ENCODE peak calls at places on chromosomes 12 and 14, in six cellular contexts. One of them, this sample, is unnamed. For H3K9me3, the result is how much of the 10 kb centered on the place peaks cover.

GRCh38 chr12:3125674-3126073 is 48.5 kb downstream of the TSPAN9 start:
- DNase-seq in IMR-90: no peak
- DNase-seq in GM12878: no peak
- DNase-seq in K562: no peak
- DNase-seq in SK-N-SH: no peak
- DNase-seq in HepG2: no peak
- DNase-seq in this sample: no peak

GRCh38 chr14:86057018-86057667 is 527.2 kb downstream of the FLRT2 start:
- DNase-seq in SK-N-SH: peak
- DNase-seq in K562: no peak
- DNase-seq in IMR-90: peak
- DNase-seq in GM12878: no peak
- DNase-seq in HepG2: peak
- DNase-seq in this sample: peak

GRCh38 chr14:54516709-54517108 is 7.0 kb downstream of the CGRRF1 start:
- DNase-seq in GM12878: no peak
- DNase-seq in IMR-90: no peak
- DNase-seq in HepG2: no peak
- DNase-seq in K562: no peak
- DNase-seq in SK-N-SH: no peak
- DNase-seq in this sample: no peak

GRCh38 chr14:49552630-49553029 is 33.5 kb downstream of the RPS29 start:
- DNase-seq in IMR-90: no peak
- DNase-seq in HepG2: no peak
- DNase-seq in GM12878: no peak
- DNase-seq in SK-N-SH: no peak
- DNase-seq in K562: no peak
- DNase-seq in this sample: no peak

GRCh38 chr14:59507063-59507751 is 22.9 kb downstream of the JKAMP start:
- DNase-seq in IMR-90: peak
- DNase-seq in GM12878: no peak
- DNase-seq in K562: peak
- DNase-seq in SK-N-SH: peak
- DNase-seq in HepG2: peak
- DNase-seq in this sample: peak

GRCh38 chr14:63840981-63841380 is 11.8 kb upstream of the SYNE2 start:
- DNase-seq in K562: no peak
- DNase-seq in HepG2: peak
- DNase-seq in GM12878: no peak
- DNase-seq in SK-N-SH: no peak
- DNase-seq in IMR-90: no peak
- DNase-seq in this sample: no peak

GRCh38 chr12:69354172-69354560 is 5.4 kb upstream of the YEATS4 start:
- DNase-seq in GM12878: no peak
- DNase-seq in HepG2: no peak
- DNase-seq in IMR-90: no peak
- DNase-seq in K562: no peak
- DNase-seq in SK-N-SH: no peak
- DNase-seq in this sample: no peak

GRCh38 chr12:108338915-108339657 is at the start of gene CMKLR1:
- DNase-seq in SK-N-SH: peak
- DNase-seq in GM12878: no peak
- DNase-seq in IMR-90: no peak
- DNase-seq in K562: peak
- DNase-seq in HepG2: no peak
- DNase-seq in this sample: no peak

GRCh38 chr12:77047341-77048202 is 17.8 kb downstream of the E2F7 start:
- DNase-seq in IMR-90: no peak
- DNase-seq in GM12878: no peak
- DNase-seq in SK-N-SH: no peak
- DNase-seq in K562: no peak
- DNase-seq in HepG2: no peak
- DNase-seq in this sample: no peak

GRCh38 chr12:124673881-124674617 is 106.6 kb upstream of the NCOR2 start:
- DNase-seq in HepG2: no peak
- DNase-seq in IMR-90: no peak
- DNase-seq in SK-N-SH: peak
- DNase-seq in GM12878: no peak
- DNase-seq in K562: no peak
- DNase-seq in this sample: no peak

GRCh38 chr14:69366069-69366468 is 32.0 kb downstream of the ERH start:
- DNase-seq in GM12878: no peak
- DNase-seq in IMR-90: no peak
- DNase-seq in K562: no peak
- DNase-seq in HepG2: no peak
- DNase-seq in SK-N-SH: no peak
- DNase-seq in this sample: no peak

GRCh38 chr12:77599782-77600491 is 230.8 kb upstream of the NAV3 start:
- DNase-seq in K562: no peak
- DNase-seq in IMR-90: no peak
- DNase-seq in SK-N-SH: no peak
- DNase-seq in GM12878: peak
- DNase-seq in HepG2: no peak
- DNase-seq in this sample: no peak

GRCh38 chr14:94119071-94119470 is 8.5 kb downstream of the IFI27 start:
- DNase-seq in K562: no peak
- DNase-seq in HepG2: no peak
- DNase-seq in IMR-90: no peak
- DNase-seq in GM12878: no peak
- DNase-seq in SK-N-SH: no peak
- DNase-seq in this sample: no peak

GRCh38 chr12:93380480-93381121 is 2.9 kb downstream of the NUDT4 start:
- DNase-seq in K562: no peak
- DNase-seq in GM12878: no peak
- DNase-seq in SK-N-SH: peak
- DNase-seq in HepG2: peak
- DNase-seq in IMR-90: peak
- DNase-seq in this sample: no peak

GRCh38 chr12:131755305-131756113 is 44.6 kb downstream of the SFSWAP start:
- DNase-seq in HepG2: peak
- DNase-seq in SK-N-SH: peak
- DNase-seq in IMR-90: peak
- DNase-seq in K562: peak
- DNase-seq in GM12878: no peak
- DNase-seq in this sample: peak

GRCh38 chr14:104735830-104736642 is 12.0 kb downstream of the ADSS1 start:
- DNase-seq in HepG2: peak
- DNase-seq in K562: no peak
- DNase-seq in SK-N-SH: peak
- DNase-seq in GM12878: no peak
- DNase-seq in IMR-90: peak
- DNase-seq in this sample: no peak

GRCh38 chr12:42953021-42953420 is 363.5 kb upstream of the PRICKLE1 start:
- DNase-seq in GM12878: no peak
- DNase-seq in SK-N-SH: no peak
- DNase-seq in IMR-90: no peak
- DNase-seq in K562: no peak
- DNase-seq in HepG2: no peak
- DNase-seq in this sample: no peak

GRCh38 chr14:99093532-99094517 is 178.2 kb downstream of the BCL11B start:
- DNase-seq in SK-N-SH: no peak
- DNase-seq in IMR-90: no peak
- DNase-seq in K562: no peak
- DNase-seq in HepG2: no peak
- DNase-seq in GM12878: no peak
- DNase-seq in this sample: no peak

GRCh38 chr12:122437656-122438121 is 15.2 kb upstream of the CLIP1 start:
- DNase-seq in K562: no peak
- DNase-seq in SK-N-SH: no peak
- DNase-seq in GM12878: no peak
- DNase-seq in HepG2: no peak
- DNase-seq in IMR-90: peak
- DNase-seq in this sample: no peak

GRCh38 chr12:24728366-24728765 is 220.5 kb downstream of the BCAT1 start:
- DNase-seq in HepG2: peak
- DNase-seq in IMR-90: peak
- DNase-seq in SK-N-SH: peak
- DNase-seq in GM12878: no peak
- DNase-seq in K562: peak
- DNase-seq in this sample: peak

GRCh38 chr12:89183985-89184435 is 168.3 kb downstream of the DUSP6 start:
- DNase-seq in GM12878: no peak
- DNase-seq in HepG2: no peak
- DNase-seq in SK-N-SH: no peak
- DNase-seq in K562: no peak
- DNase-seq in IMR-90: peak
- DNase-seq in this sample: no peak

GRCh38 chr12:6921996-6922935 is 5.5 kb upstream of the ATN1 start:
- DNase-seq in HepG2: no peak
- DNase-seq in IMR-90: no peak
- DNase-seq in GM12878: no peak
- DNase-seq in K562: no peak
- DNase-seq in SK-N-SH: no peak
- DNase-seq in this sample: no peak

GRCh38 chr12:133145981-133146380 is 15.6 kb downstream of the ZNF10 start:
- DNase-seq in HepG2: no peak
- DNase-seq in K562: no peak
- DNase-seq in IMR-90: no peak
- DNase-seq in SK-N-SH: no peak
- DNase-seq in GM12878: no peak
- DNase-seq in this sample: no peak
- H3K9me3 ChIP-seq in HepG2: half or more
- H3K9me3 ChIP-seq in K562: under half
- H3K9me3 ChIP-seq in IMR-90: under half
- H3K9me3 ChIP-seq in SK-N-SH: under half
- H3K9me3 ChIP-seq in GM12878: under half
- H3K9me3 ChIP-seq in this sample: half or more

DNA sequence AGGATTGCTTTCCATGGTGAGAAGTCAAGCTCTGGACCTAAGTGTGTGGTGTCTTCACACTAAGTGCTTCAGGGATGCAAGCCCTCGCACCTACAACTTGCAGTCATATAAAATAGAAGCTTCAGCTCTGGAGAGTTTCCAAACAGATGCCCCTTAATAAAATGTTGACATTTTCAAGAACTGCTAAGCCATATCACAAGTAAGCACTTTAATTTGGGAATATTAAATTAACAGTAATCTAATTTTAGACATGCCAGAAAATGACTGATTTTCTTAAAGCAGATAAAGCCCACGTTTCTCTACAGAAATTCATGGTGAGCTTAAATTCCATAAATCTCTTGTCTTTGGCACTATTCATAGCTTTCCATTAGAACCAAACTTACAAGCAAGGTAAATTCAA is 600.1 kb upstream of the FLRT2 start:
- DNase-seq in GM12878: no peak
- DNase-seq in K562: no peak
- DNase-seq in HepG2: no peak
- DNase-seq in IMR-90: no peak
- DNase-seq in SK-N-SH: no peak
- DNase-seq in this sample: no peak
- H3K27ac ChIP-seq in GM12878: no peak
- H3K27ac ChIP-seq in K562: no peak
- H3K27ac ChIP-seq in HepG2: no peak
- H3K27ac ChIP-seq in IMR-90: no peak
- H3K27ac ChIP-seq in SK-N-SH: no peak
- H3K27ac ChIP-seq in this sample: no peak

DNA sequence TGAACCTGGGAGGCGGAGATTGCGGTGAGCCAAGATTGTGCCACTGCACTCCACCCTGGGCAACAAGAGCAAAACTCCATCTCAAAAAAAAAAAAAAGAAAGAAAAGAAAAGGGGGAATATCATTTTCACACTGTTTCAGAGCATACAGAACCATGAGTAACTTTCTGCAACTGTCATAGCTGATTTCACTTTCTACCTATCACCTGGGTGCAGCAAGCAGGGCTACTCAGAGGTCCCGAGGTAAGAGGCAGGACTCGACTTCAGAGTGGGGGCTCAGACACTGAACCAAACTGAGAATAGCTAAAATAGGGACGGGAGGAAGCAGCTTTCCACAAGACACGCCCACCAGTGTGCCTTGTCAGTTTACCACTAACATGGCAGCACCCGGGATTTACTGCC is 29.8 kb downstream of the OR10P1 start:
- DNase-seq in HepG2: no peak
- DNase-seq in GM12878: no peak
- DNase-seq in SK-N-SH: no peak
- DNase-seq in IMR-90: no peak
- DNase-seq in K562: no peak
- DNase-seq in this sample: no peak
- TF ChIP-seq USF2 in HepG2: no peak
- TF ChIP-seq USF2 in GM12878: no peak
- TF ChIP-seq USF2 in SK-N-SH: no peak
- TF ChIP-seq USF2 in IMR-90: no peak
- TF ChIP-seq USF2 in K562: no peak
- TF ChIP-seq USF2 in this sample: no peak

DNA sequence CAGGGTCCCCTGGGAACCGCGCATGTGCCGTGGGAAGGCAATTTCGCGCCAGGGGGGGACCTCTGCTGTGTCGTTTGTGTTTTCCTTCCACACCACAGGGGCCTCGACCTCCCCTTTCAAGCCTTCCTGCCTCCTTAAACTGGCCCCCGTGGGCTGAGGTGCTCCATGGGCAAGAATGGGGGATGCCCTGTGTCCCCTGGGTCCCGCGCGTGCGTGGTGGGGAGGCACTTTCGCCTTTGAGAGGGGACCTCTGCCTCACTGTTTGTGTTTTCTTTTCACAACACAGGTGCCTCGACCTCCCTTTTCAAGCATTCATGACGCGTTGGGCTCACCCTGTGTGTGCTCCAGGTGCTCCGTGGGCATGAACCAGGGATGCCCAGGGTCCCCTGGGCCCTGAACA is 348.8 kb downstream of the ALG10 start:
- DNase-seq in HepG2: no peak
- DNase-seq in GM12878: no peak
- DNase-seq in IMR-90: no peak
- DNase-seq in K562: no peak
- DNase-seq in SK-N-SH: no peak
- DNase-seq in this sample: no peak
- H3K9me3 ChIP-seq in HepG2: under half
- H3K9me3 ChIP-seq in GM12878: under half
- H3K9me3 ChIP-seq in IMR-90: under half
- H3K9me3 ChIP-seq in K562: under half
- H3K9me3 ChIP-seq in SK-N-SH: under half
- H3K9me3 ChIP-seq in this sample: under half

DNA sequence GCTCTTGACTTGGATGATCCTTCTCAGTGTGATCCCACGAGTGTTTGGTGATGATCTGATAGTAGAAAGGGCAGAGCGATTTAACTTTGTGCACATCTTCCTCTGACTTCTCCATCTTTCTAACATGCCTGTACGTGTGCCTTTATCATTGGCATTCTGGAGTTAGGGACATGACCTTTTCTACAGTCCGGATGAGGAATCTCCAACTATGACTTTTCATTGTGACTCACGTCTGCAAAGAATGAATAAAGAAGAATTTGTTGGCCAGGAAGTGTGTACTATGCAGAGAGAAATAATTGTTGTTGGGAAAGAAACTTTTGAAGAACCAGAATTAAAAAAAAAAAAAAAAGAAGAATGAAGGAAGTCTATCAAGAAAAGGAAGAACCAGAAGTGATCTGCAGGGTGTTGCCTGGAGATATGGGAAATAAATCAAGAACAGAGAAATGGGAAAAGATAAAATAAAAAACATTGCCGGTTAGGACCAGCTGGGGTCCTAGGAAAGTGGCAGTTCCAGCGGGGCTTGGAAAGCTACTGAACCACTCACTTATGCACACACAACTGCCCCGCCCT is 25.3 kb downstream of the PPFIBP1 start:
- DNase-seq in HepG2: peak
- DNase-seq in GM12878: no peak
- DNase-seq in K562: no peak
- DNase-seq in SK-N-SH: no peak
- DNase-seq in IMR-90: peak
- DNase-seq in this sample: peak
- H3K27ac ChIP-seq in HepG2: peak
- H3K27ac ChIP-seq in GM12878: no peak
- H3K27ac ChIP-seq in K562: no peak
- H3K27ac ChIP-seq in SK-N-SH: peak
- H3K27ac ChIP-seq in IMR-90: peak
- H3K27ac ChIP-seq in this sample: peak